ENCODE peak calls at places on chromosomes 4 and X, in ten cellular contexts. U is HFF-Myc; P is amygdala; K is pons; Z is fibroblast of pulmonary artery; F is fibroblast of the conjunctiva; X is psoas muscle; A is HT1080; E is Calu3; G is naive thymus-derived CD8-positive, alpha-beta T cell. C is an unnamed sample.

GRCh38 chr4:32985256-32985655 is 2265.1 kb downstream of the PCDH7 start:
- DNase-seq in U (peak), P (no peak), K (no peak), Z (peak), F (peak), X (no peak), A (peak), E (no peak), G (no peak), C (no peak)

GRCh38 chrX:46573896-46574336 is 351 bp downstream of the CHST7 start:
- DNase-seq in U (no peak), P (no peak), K (no peak), Z (peak), F (no peak), X (peak), A (no peak), E (peak), G (peak), C (no peak)

GRCh38 chr4:183242291-183242690 is 77.8 kb downstream of the CLDN22 start:
- DNase-seq in U (no peak), P (no peak), K (peak), Z (no peak), F (no peak), X (no peak), A (no peak), E (no peak), G (no peak), C (no peak)

GRCh38 chr4:99790796-99791617 is 25.6 kb upstream of the DAPP1 start:
- DNase-seq in U (no peak), P (no peak), K (no peak), Z (peak), F (no peak), X (no peak), A (peak), E (no peak), G (no peak), C (no peak)

GRCh38 chr4:158710814-158711213 is 12.4 kb downstream of the PPID start:
- DNase-seq in U (no peak), P (no peak), K (no peak), Z (peak), F (no peak), X (no peak), A (no peak), E (no peak), G (no peak), C (no peak)

GRCh38 chrX:127708155-127708554 is 344.0 kb downstream of the ACTRT1 start:
- DNase-seq in U (no peak), P (no peak), K (peak), Z (no peak), F (no peak), X (no peak), A (peak), E (no peak), G (no peak), C (no peak)

GRCh38 chr4:180057891-180058643 is 2185.1 kb upstream of the TENM3 start:
- DNase-seq in U (no peak), P (peak), K (no peak), Z (peak), F (no peak), X (peak), A (peak), E (peak), G (peak), C (peak)

GRCh38 chrX:47614618-47615017 is 5.0 kb downstream of the SYN1 start:
- DNase-seq in U (no peak), P (no peak), K (no peak), Z (no peak), F (no peak), X (no peak), A (no peak), E (no peak), G (no peak), C (no peak)

GRCh38 chr4:142158980-142159379 is 522.6 kb downstream of the IL15 start:
- DNase-seq in U (no peak), P (no peak), K (no peak), Z (no peak), F (no peak), X (no peak), A (no peak), E (no peak), G (no peak), C (no peak)

GRCh38 chr4:157271166-157271869 is 50.8 kb downstream of the GRIA2 start:
- DNase-seq in U (no peak), P (no peak), K (no peak), Z (no peak), F (no peak), X (no peak), A (peak), E (no peak), G (no peak), C (no peak)

GRCh38 chr4:34814266-34814665 is 1430.0 kb downstream of the ARAP2 start:
- DNase-seq in U (peak), P (no peak), K (no peak), Z (no peak), F (peak), X (no peak), A (peak), E (no peak), G (no peak), C (no peak)

GRCh38 chr4:56468097-56468422 is 643 bp downstream of the SRP72 start:
- DNase-seq in U (no peak), P (peak), K (peak), Z (peak), F (no peak), X (no peak), A (peak), E (no peak), G (no peak), C (no peak)

GRCh38 chr4:180695851-180696250 is 1547.4 kb upstream of the TENM3 start:
- DNase-seq in U (no peak), P (no peak), K (no peak), Z (peak), F (no peak), X (no peak), A (peak), E (no peak), G (no peak), C (no peak)

GRCh38 chr4:1113311-1114009 is at the start of gene RNF212:
- DNase-seq in U (no peak), P (no peak), K (no peak), Z (peak), F (no peak), X (peak), A (no peak), E (no peak), G (peak), C (no peak)

GRCh38 chr4:114005569-114006442 is 26.4 kb upstream of the ARSJ start:
- DNase-seq in U (no peak), P (no peak), K (no peak), Z (peak), F (peak), X (no peak), A (peak), E (no peak), G (no peak), C (no peak)

GRCh38 chrX:65687367-65687766 is 19.9 kb downstream of the MSN start:
- DNase-seq in U (no peak), P (no peak), K (no peak), Z (no peak), F (no peak), X (no peak), A (no peak), E (no peak), G (no peak), C (no peak)

GRCh38 chr4:168496834-168497233 is at the start of gene PALLD:
- DNase-seq in U (no peak), P (no peak), K (no peak), Z (peak), F (no peak), X (peak), A (peak), E (no peak), G (no peak), C (no peak)

GRCh38 chr4:140777401-140777800 is 21.2 kb upstream of the TBC1D9 start:
- DNase-seq in U (no peak), P (no peak), K (no peak), Z (no peak), F (no peak), X (no peak), A (no peak), E (no peak), G (no peak), C (no peak)

GRCh38 chrX:13464599-13465275 is 104.7 kb upstream of the EGFL6 start:
- DNase-seq in U (no peak), P (no peak), K (no peak), Z (no peak), F (no peak), X (no peak), A (no peak), E (no peak), G (no peak), C (no peak)

GRCh38 chrX:115894087-115894486 is 276.5 kb upstream of the AGTR2 start:
- DNase-seq in U (no peak), P (peak), K (peak), Z (peak), F (peak), X (peak), A (peak), E (no peak), G (no peak), C (peak)

GRCh38 chr4:17111959-17112659 is 213.7 kb upstream of the LDB2 start:
- DNase-seq in U (no peak), P (no peak), K (peak), Z (peak), F (no peak), X (no peak), A (peak), E (peak), G (no peak), C (no peak)

GRCh38 chr4:184911310-184911709 is 85.5 kb upstream of the ACSL1 start:
- DNase-seq in U (no peak), P (no peak), K (no peak), Z (peak), F (peak), X (no peak), A (peak), E (peak), G (no peak), C (no peak)

GRCh38 chr4:89836031-89836777 is 757 bp downstream of the SNCA start:
- DNase-seq in U (no peak), P (peak), K (peak), Z (no peak), F (no peak), X (no peak), A (no peak), E (peak), G (no peak), C (peak)

C was measured in dorsolateral prefrontal cortex.